ENCODE peak calls at places on chromosomes 16 and 17, in seven cellular contexts. Q is Peyer's patch, Z is tibial nerve, U is cardiac muscle cell, E is prostate gland, P is K562, X is neural progenitor cell. H is an unnamed sample.

GRCh38 chr16:9258423-9259051 is 167.1 kb downstream of the HAPSTR1 start:
- DNase-seq in Q (peak; percentile 51), Z (no peak), U (peak; percentile 2), E (peak; percentile 7), P (peak; percentile 66), X (peak; percentile 80), H (peak; percentile 85)

GRCh38 chr17:71107136-71107535 is 937.8 kb downstream of the KCNJ2 start:
- DNase-seq in Q (no peak), Z (no peak), U (peak; percentile 12), E (no peak), P (no peak), X (no peak), H (no peak)

GRCh38 chr16:72109966-72110530 is 16.4 kb downstream of the DHX38 start:
- DNase-seq in Q (no peak), Z (no peak), U (no peak), E (no peak), P (no peak), X (no peak), H (no peak)

GRCh38 chr17:75589919-75590303 is 2.3 kb downstream of the MYO15B start:
- DNase-seq in Q (no peak), Z (no peak), U (no peak), E (no peak), P (no peak), X (no peak), H (no peak)

GRCh38 chr17:27848941-27849340 is 44.2 kb downstream of the LYRM9 start:
- DNase-seq in Q (no peak), Z (no peak), U (no peak), E (no peak), P (no peak), X (no peak), H (no peak)

GRCh38 chr17:47999612-48000011 is 28.7 kb downstream of the CDK5RAP3 start:
- DNase-seq in Q (no peak), Z (no peak), U (no peak), E (no peak), P (no peak), X (no peak), H (peak; percentile 52)

GRCh38 chr16:1781758-1782407 is 488 bp downstream of the SPSB3 start:
- DNase-seq in Q (no peak), Z (no peak), U (peak; percentile 29), E (no peak), P (no peak), X (peak; percentile 53), H (peak; percentile 78)

GRCh38 chr17:12605222-12605621 is 60.5 kb upstream of the MYOCD start:
- DNase-seq in Q (no peak), Z (no peak), U (no peak), E (no peak), P (no peak), X (no peak), H (no peak)

GRCh38 chr17:64736804-64737492 is 74.8 kb upstream of the SMURF2 start:
- DNase-seq in Q (peak; percentile 79), Z (no peak), U (peak; percentile 60), E (peak; percentile 7), P (no peak), X (peak; percentile 9), H (peak; percentile 67)

GRCh38 chr16:9248162-9248561 is 156.7 kb downstream of the HAPSTR1 start:
- DNase-seq in Q (no peak), Z (no peak), U (no peak), E (no peak), P (no peak), X (no peak), H (no peak)

GRCh38 chr16:50245417-50246298 is 20.7 kb upstream of the ADCY7 start:
- DNase-seq in Q (peak; percentile 71), Z (no peak), U (peak; percentile 48), E (no peak), P (peak; percentile 93), X (peak; percentile 60), H (peak; percentile 58)

GRCh38 chr16:28010671-28011070 is 52.8 kb downstream of the GSG1L start:
- DNase-seq in Q (no peak), Z (no peak), U (peak; percentile 50), E (no peak), P (no peak), X (no peak), H (no peak)

GRCh38 chr17:75475851-75476250 is 19.4 kb downstream of the TMEM94 start:
- DNase-seq in Q (no peak), Z (no peak), U (peak; percentile 58), E (no peak), P (no peak), X (no peak), H (no peak)

GRCh38 chr17:45241315-45242011 is 19.8 kb downstream of the FMNL1 start:
- DNase-seq in Q (no peak), Z (no peak), U (no peak), E (peak; percentile 74), P (no peak), X (peak; percentile 78), H (no peak)

GRCh38 chr17:77420804-77421634 is 280.2 kb downstream of the SEC14L1 start:
- DNase-seq in Q (peak; percentile 75), Z (no peak), U (peak; percentile 83), E (peak; percentile 59), P (peak; percentile 71), X (peak; percentile 63), H (no peak)

GRCh38 chr16:14455577-14455976 is 174.5 kb downstream of the PARN start:
- DNase-seq in Q (no peak), Z (no peak), U (no peak), E (no peak), P (peak; percentile 13), X (no peak), H (no peak)

GRCh38 chr17:15112881-15113617 is 152.1 kb downstream of the PMP22 start:
- DNase-seq in Q (no peak), Z (no peak), U (no peak), E (no peak), P (no peak), X (no peak), H (no peak)

GRCh38 chr16:71356051-71356740 is 2.3 kb upstream of the CALB2 start:
- DNase-seq in Q (no peak), Z (no peak), U (no peak), E (no peak), P (no peak), X (no peak), H (no peak)

GRCh38 chr16:28880955-28881354 is 2.7 kb downstream of the ATP2A1 start:
- DNase-seq in Q (no peak), Z (no peak), U (no peak), E (no peak), P (no peak), X (no peak), H (no peak)

GRCh38 chr16:84732674-84733352 is 33.0 kb downstream of the USP10 start:
- DNase-seq in Q (no peak), Z (no peak), U (no peak), E (peak; percentile 69), P (peak; percentile 63), X (no peak), H (no peak)

GRCh38 chr16:51880776-51881175 is 666.2 kb downstream of the TOX3 start:
- DNase-seq in Q (no peak), Z (no peak), U (peak; percentile 47), E (no peak), P (no peak), X (no peak), H (no peak)

GRCh38 chr17:37787055-37787720 is 42.3 kb upstream of the HNF1B start:
- DNase-seq in Q (peak; percentile 85), Z (no peak), U (peak; percentile 33), E (no peak), P (no peak), X (no peak), H (no peak)

GRCh38 chr16:84282533-84282932 is 12.1 kb upstream of the WFDC1 start:
- DNase-seq in Q (no peak), Z (no peak), U (no peak), E (no peak), P (no peak), X (no peak), H (no peak)

GRCh38 chr16:5509336-5509735 is 411.7 kb upstream of the EEF2KMT start:
- DNase-seq in Q (no peak), Z (no peak), U (no peak), E (no peak), P (no peak), X (no peak), H (no peak)

GRCh38 chr17:6244253-6244652 is 174.1 kb downstream of the WSCD1 start:
- DNase-seq in Q (no peak), Z (no peak), U (no peak), E (no peak), P (no peak), X (no peak), H (no peak)
- H3K27me3 ChIP-seq in Q (no peaks in the 10 kb centered on the region), Z (no peaks in the 10 kb centered on the region), U (peaks cover 7% of the 10 kb centered on the region), E (no peaks in the 10 kb centered on the region), P (no peaks in the 10 kb centered on the region), X (no peaks in the 10 kb centered on the region), H (no peaks in the 10 kb centered on the region)

DNA sequence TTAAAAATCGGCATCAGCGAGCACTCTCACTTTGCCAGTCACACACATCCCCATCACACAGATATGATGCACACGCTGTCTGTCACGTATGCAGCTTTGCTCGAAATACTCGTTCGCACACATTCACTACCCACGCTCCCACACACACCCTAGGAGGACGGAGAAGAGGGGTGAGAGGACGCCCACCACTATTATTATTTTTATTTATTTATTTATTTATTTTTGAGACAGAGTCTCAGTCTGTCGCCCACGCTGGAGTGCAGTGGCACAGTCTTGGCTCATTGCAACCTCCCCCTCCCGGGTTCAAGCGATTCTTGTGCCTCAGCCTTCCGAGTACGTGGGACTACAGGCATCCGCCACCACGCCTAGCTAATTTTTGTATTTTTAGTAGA is 30.4 kb downstream of the HASPIN start:
- DNase-seq in Q (no peak), Z (no peak), U (no peak), E (no peak), P (no peak), X (no peak), H (no peak)
- H3K27me3 ChIP-seq in Q (no peaks in the 10 kb centered on the region), Z (no peaks in the 10 kb centered on the region), U (no peaks in the 10 kb centered on the region), E (no peaks in the 10 kb centered on the region), P (peaks cover 16% of the 10 kb centered on the region), X (no peaks in the 10 kb centered on the region), H (no peaks in the 10 kb centered on the region)

GRCh38 chr17:49162866-49163265 is 30.3 kb downstream of the B4GALNT2 start:
- DNase-seq in Q (no peak), Z (no peak), U (no peak), E (no peak), P (no peak), X (no peak), H (no peak)

GRCh38 chr17:49165143-49165542 is 32.6 kb downstream of the B4GALNT2 start:
- DNase-seq in Q (no peak), Z (no peak), U (no peak), E (no peak), P (no peak), X (no peak), H (no peak)

GRCh38 chr17:49170216-49170615 is 37.6 kb downstream of the B4GALNT2 start:
- DNase-seq in Q (no peak), Z (no peak), U (no peak), E (no peak), P (no peak), X (no peak), H (no peak)

GRCh38 chr17:49168706-49169105 is 36.1 kb downstream of the B4GALNT2 start:
- DNase-seq in Q (no peak), Z (no peak), U (no peak), E (no peak), P (no peak), X (no peak), H (no peak)
- H3K27me3 ChIP-seq in Q (no peaks in the 10 kb centered on the region), Z (no peaks in the 10 kb centered on the region), U (peaks cover 25% of the 10 kb centered on the region), E (no peaks in the 10 kb centered on the region), P (peaks cover 40% of the 10 kb centered on the region), X (peaks cover 4% of the 10 kb centered on the region), H (no peaks in the 10 kb centered on the region)

DNA sequence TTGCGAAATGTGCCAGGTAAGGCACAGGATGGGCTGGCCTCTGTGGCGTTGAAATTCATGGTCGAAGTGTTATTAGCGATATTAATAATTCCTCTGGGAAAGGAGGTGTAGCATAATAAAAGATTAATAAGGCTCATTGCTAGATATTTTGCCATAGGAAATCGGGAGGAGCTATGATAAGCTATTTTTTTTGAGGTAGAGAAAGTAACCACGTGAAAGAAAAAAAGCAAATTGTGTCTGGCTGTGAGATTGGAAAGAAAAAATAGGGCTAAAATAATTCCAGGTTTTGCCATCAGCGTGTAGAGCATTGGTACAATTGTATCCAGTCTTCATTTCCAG is 1.0 kb downstream of the TANC2 start:
- DNase-seq in Q (no peak), Z (no peak), U (no peak), E (no peak), P (no peak), X (no peak), H (no peak)
- H3K27me3 ChIP-seq in Q (no peaks in the 10 kb centered on the region), Z (no peaks in the 10 kb centered on the region), U (no peaks in the 10 kb centered on the region), E (no peaks in the 10 kb centered on the region), P (no peaks in the 10 kb centered on the region), X (peaks cover 28% of the 10 kb centered on the region), H (no peaks in the 10 kb centered on the region)

H was measured in Karpas-422.